ENCODE peak calls at places on chromosomes 2 and 18, in four cellular contexts. One of them, this sample, is unnamed.
A peak's percentile ranks its signal among the peaks of the same experiment; 100 is the strongest.

GRCh38 chr18:77230645-77231044 is 19.0 kb upstream of the GALR1 start:
- DNase-seq in GM12878: no peak
- DNase-seq in HL-60: no peak
- DNase-seq in K562: no peak
- DNase-seq in this sample: no peak

GRCh38 chr2:127153691-127154158 is 46.8 kb upstream of the BIN1 start:
- DNase-seq in GM12878: no peak
- DNase-seq in HL-60: no peak
- DNase-seq in K562: no peak
- DNase-seq in this sample: no peak

GRCh38 chr2:71336802-71337201 is 5.2 kb downstream of the ZNF638 start:
- DNase-seq in GM12878: no peak
- DNase-seq in HL-60: no peak
- DNase-seq in K562: no peak
- DNase-seq in this sample: no peak

GRCh38 chr2:2181505-2181904 is 149.6 kb downstream of the MYT1L start:
- DNase-seq in GM12878: no peak
- DNase-seq in HL-60: no peak
- DNase-seq in K562: no peak
- DNase-seq in this sample: no peak

GRCh38 chr2:1648241-1649102 is 95.8 kb downstream of the PXDN start:
- DNase-seq in GM12878: no peak
- DNase-seq in HL-60: no peak
- DNase-seq in K562: no peak
- DNase-seq in this sample: no peak

GRCh38 chr2:58473165-58473564 is 232.0 kb upstream of the FANCL start:
- DNase-seq in GM12878: no peak
- DNase-seq in HL-60: no peak
- DNase-seq in K562: no peak
- DNase-seq in this sample: no peak

GRCh38 chr2:210072922-210073509 is 70.6 kb downstream of the RPE start:
- DNase-seq in GM12878: no peak
- DNase-seq in HL-60: peak; percentile 28
- DNase-seq in K562: peak; percentile 13
- DNase-seq in this sample: peak; percentile 4

GRCh38 chr18:48661421-48661820 is 122.6 kb downstream of the CTIF start:
- DNase-seq in GM12878: no peak
- DNase-seq in HL-60: no peak
- DNase-seq in K562: no peak
- DNase-seq in this sample: no peak

GRCh38 chr2:5242751-5243150 is 449.4 kb upstream of the SOX11 start:
- DNase-seq in GM12878: no peak
- DNase-seq in HL-60: no peak
- DNase-seq in K562: no peak
- DNase-seq in this sample: no peak

GRCh38 chr2:158138255-158138654 is 36.6 kb downstream of the UPP2 start:
- DNase-seq in GM12878: no peak
- DNase-seq in HL-60: no peak
- DNase-seq in K562: no peak
- DNase-seq in this sample: no peak

GRCh38 chr2:113273031-113273551 is 5.6 kb downstream of the PAX8 start:
- DNase-seq in GM12878: no peak
- DNase-seq in HL-60: no peak
- DNase-seq in K562: no peak
- DNase-seq in this sample: no peak

GRCh38 chr18:49071365-49071764 is 120.6 kb upstream of the SMAD7 start:
- DNase-seq in GM12878: no peak
- DNase-seq in HL-60: no peak
- DNase-seq in K562: no peak
- DNase-seq in this sample: no peak

GRCh38 chr2:20595439-20596192 is 55.3 kb downstream of the HS1BP3 start:
- DNase-seq in GM12878: peak; percentile 85
- DNase-seq in HL-60: no peak
- DNase-seq in K562: no peak
- DNase-seq in this sample: no peak

GRCh38 chr2:20594048-20594750 is 56.7 kb downstream of the HS1BP3 start:
- DNase-seq in GM12878: no peak
- DNase-seq in HL-60: no peak
- DNase-seq in K562: no peak
- DNase-seq in this sample: no peak

GRCh38 chr2:20592106-20593071 is 58.5 kb downstream of the HS1BP3 start:
- DNase-seq in GM12878: no peak
- DNase-seq in HL-60: no peak
- DNase-seq in K562: peak; percentile 35
- DNase-seq in this sample: no peak

GRCh38 chr2:20594957-20595356 is 55.9 kb downstream of the HS1BP3 start:
- DNase-seq in GM12878: no peak
- DNase-seq in HL-60: no peak
- DNase-seq in K562: no peak
- DNase-seq in this sample: no peak

GRCh38 chr2:20593072-20594034 is 57.5 kb downstream of the HS1BP3 start:
- DNase-seq in GM12878: no peak
- DNase-seq in HL-60: no peak
- DNase-seq in K562: peak; percentile 87
- DNase-seq in this sample: no peak
- TF ChIP-seq POLR2AphosphoS5 in GM12878: no peak
- TF ChIP-seq POLR2AphosphoS5 in HL-60: no peak
- TF ChIP-seq POLR2AphosphoS5 in K562: no peak
- TF ChIP-seq POLR2AphosphoS5 in this sample: no peak

DNA sequence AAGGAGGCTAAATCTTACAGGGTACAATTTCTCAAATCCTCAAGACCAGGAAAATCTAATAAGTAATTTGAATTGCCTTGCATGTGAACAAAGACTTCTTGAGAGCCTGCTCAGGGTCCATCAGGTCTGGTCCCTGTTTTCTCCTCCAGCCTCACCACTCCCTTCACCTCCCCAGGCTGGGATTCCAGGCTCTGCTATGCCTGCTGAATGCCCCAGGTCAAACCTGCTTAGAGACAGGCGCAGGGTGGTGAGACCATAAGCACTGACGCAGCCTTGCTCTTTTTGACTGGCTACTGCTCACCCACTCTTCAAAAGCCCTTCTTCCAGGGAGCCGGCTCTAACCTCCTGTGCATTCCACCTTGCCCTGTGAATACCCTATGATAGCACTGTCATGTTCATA is 356.4 kb upstream of the ACVR2A start:
- DNase-seq in GM12878: no peak
- DNase-seq in HL-60: no peak
- DNase-seq in K562: no peak
- DNase-seq in this sample: no peak
- TF ChIP-seq SPI1 in GM12878: no peak
- TF ChIP-seq SPI1 in HL-60: no peak
- TF ChIP-seq SPI1 in K562: no peak
- TF ChIP-seq SPI1 in this sample: no peak

GRCh38 chr2:223967981-223968380 is 10.7 kb downstream of the MRPL44 start:
- DNase-seq in GM12878: no peak
- DNase-seq in HL-60: no peak
- DNase-seq in K562: no peak
- DNase-seq in this sample: no peak
- TF ChIP-seq POLR2AphosphoS5 in GM12878: no peak
- TF ChIP-seq POLR2AphosphoS5 in HL-60: no peak
- TF ChIP-seq POLR2AphosphoS5 in K562: no peak
- TF ChIP-seq POLR2AphosphoS5 in this sample: no peak

GRCh38 chr2:145094353-145094752 is 574.4 kb upstream of the ZEB2 start:
- DNase-seq in GM12878: no peak
- DNase-seq in HL-60: no peak
- DNase-seq in K562: no peak
- DNase-seq in this sample: no peak

GRCh38 chr2:145091967-145092366 is 572.0 kb upstream of the ZEB2 start:
- DNase-seq in GM12878: no peak
- DNase-seq in HL-60: no peak
- DNase-seq in K562: no peak
- DNase-seq in this sample: no peak

GRCh38 chr2:145085616-145086015 is 565.7 kb upstream of the ZEB2 start:
- DNase-seq in GM12878: no peak
- DNase-seq in HL-60: no peak
- DNase-seq in K562: no peak
- DNase-seq in this sample: no peak

GRCh38 chr2:145091011-145091744 is 571.3 kb upstream of the ZEB2 start:
- DNase-seq in GM12878: no peak
- DNase-seq in HL-60: no peak
- DNase-seq in K562: no peak
- DNase-seq in this sample: no peak

DNA sequence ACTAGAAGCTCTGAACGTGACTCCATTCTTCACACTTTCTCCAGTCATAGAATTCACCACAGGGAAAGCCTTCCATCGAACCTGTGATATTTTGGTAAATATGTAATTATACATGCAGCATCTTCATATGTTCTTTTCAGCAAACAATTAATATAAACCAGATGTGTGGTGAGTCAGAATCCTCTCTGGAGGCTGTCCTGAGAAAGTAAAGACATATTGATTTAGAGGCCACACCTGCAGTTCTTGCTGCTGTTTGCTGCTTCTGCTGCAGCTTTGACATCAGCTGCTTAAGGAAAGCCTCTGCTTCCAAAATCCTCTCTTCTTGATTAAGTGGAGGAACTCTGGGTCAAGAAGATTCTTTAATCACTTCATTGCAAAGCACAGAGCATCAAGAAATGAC is 568.8 kb upstream of the ZEB2 start:
- DNase-seq in GM12878: no peak
- DNase-seq in HL-60: no peak
- DNase-seq in K562: no peak
- DNase-seq in this sample: no peak
- TF ChIP-seq SPI1 in GM12878: no peak
- TF ChIP-seq SPI1 in HL-60: no peak
- TF ChIP-seq SPI1 in K562: no peak
- TF ChIP-seq SPI1 in this sample: no peak

GRCh38 chr2:104851236-104852160 is 2.4 kb upstream of the POU3F3 start:
- DNase-seq in GM12878: no peak
- DNase-seq in HL-60: no peak
- DNase-seq in K562: no peak
- DNase-seq in this sample: no peak

GRCh38 chr2:104849036-104849551 is 4.8 kb upstream of the POU3F3 start:
- DNase-seq in GM12878: no peak
- DNase-seq in HL-60: no peak
- DNase-seq in K562: no peak
- DNase-seq in this sample: no peak

GRCh38 chr2:104849618-104850097 is 4.3 kb upstream of the POU3F3 start:
- DNase-seq in GM12878: no peak
- DNase-seq in HL-60: peak; percentile 59
- DNase-seq in K562: peak; percentile 46
- DNase-seq in this sample: no peak

GRCh38 chr2:104852161-104852689 is 1.7 kb upstream of the POU3F3 start:
- DNase-seq in GM12878: no peak
- DNase-seq in HL-60: no peak
- DNase-seq in K562: no peak
- DNase-seq in this sample: no peak

GRCh38 chr2:104850322-104851184 is 3.4 kb upstream of the POU3F3 start:
- DNase-seq in GM12878: no peak
- DNase-seq in HL-60: no peak
- DNase-seq in K562: no peak
- DNase-seq in this sample: no peak
- TF ChIP-seq POLR2AphosphoS5 in GM12878: no peak
- TF ChIP-seq POLR2AphosphoS5 in HL-60: no peak
- TF ChIP-seq POLR2AphosphoS5 in K562: no peak
- TF ChIP-seq POLR2AphosphoS5 in this sample: no peak

DNA sequence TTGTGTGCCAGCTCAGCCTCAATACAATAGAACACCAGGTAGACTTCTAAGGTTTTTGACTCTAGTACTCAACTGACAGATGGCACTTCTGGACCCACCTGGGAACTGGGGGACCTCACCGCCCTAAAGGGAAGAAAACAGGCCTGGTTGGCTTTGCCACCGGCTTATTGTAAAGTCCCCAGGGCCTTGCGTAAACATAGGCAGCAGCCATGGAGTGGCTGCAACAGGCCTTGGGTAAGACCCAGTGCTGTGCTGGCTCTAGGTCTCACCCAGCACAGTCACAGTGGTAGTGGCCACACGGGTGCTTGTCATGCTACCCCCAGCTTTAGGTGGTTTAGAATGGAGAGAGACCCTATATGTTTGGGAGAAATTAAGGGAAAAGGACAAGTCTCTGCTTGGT is 230.7 kb upstream of the SESTD1 start:
- DNase-seq in GM12878: no peak
- DNase-seq in HL-60: no peak
- DNase-seq in K562: no peak
- DNase-seq in this sample: no peak
- TF ChIP-seq SPI1 in GM12878: no peak
- TF ChIP-seq SPI1 in HL-60: no peak
- TF ChIP-seq SPI1 in K562: no peak
- TF ChIP-seq SPI1 in this sample: no peak

GRCh38 chr2:15650616-15651366 is 59.1 kb downstream of the DDX1 start:
- DNase-seq in GM12878: no peak
- DNase-seq in HL-60: no peak
- DNase-seq in K562: no peak
- DNase-seq in this sample: no peak

GRCh38 chr2:15651367-15651727 is 59.7 kb downstream of the DDX1 start:
- DNase-seq in GM12878: no peak
- DNase-seq in HL-60: no peak
- DNase-seq in K562: no peak
- DNase-seq in this sample: no peak

GRCh38 chr2:15648593-15649525 is 57.2 kb downstream of the DDX1 start:
- DNase-seq in GM12878: no peak
- DNase-seq in HL-60: no peak
- DNase-seq in K562: no peak
- DNase-seq in this sample: no peak

GRCh38 chr2:15647622-15648590 is 56.2 kb downstream of the DDX1 start:
- DNase-seq in GM12878: no peak
- DNase-seq in HL-60: no peak
- DNase-seq in K562: no peak
- DNase-seq in this sample: no peak

DNA sequence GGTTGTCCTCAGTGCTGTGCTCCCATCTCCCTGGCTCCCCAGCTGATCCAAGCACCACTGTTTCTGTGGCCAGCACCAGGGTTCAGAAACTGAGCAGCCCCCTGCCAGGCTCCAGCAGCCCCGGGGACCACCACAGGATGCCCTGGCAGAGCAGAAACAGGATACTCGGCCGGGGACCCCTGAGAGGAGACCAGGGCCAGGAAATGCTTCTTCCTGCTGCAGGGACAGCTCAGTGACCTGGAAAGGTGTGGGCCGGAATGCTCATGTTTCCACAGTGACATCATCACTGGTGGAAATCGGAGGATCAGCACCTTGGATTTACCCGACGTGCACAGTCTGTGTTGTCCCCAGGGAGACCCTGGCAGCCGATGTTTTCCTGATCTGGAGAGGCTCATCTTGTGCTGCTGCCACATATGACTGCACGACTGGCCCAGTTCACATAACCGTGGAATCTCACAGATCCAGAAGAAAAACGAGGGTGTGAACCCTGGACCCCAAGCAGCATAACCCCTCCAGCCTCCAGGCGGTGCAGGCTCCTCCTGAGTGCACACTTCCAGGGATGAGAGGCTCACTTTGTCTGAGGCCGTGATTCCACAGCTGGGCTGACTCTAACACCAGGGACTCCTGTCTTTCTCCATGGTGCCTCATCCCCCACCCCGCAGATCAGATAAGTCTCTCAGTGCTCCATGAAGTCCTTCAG is 58.0 kb downstream of the DDX1 start:
- DNase-seq in GM12878: no peak
- DNase-seq in HL-60: no peak
- DNase-seq in K562: no peak
- DNase-seq in this sample: no peak
- TF ChIP-seq POLR2AphosphoS5 in GM12878: no peak
- TF ChIP-seq POLR2AphosphoS5 in HL-60: no peak
- TF ChIP-seq POLR2AphosphoS5 in K562: no peak
- TF ChIP-seq POLR2AphosphoS5 in this sample: no peak

GRCh38 chr2:21740529-21740928 is 616.8 kb downstream of the TDRD15 start:
- DNase-seq in GM12878: no peak
- DNase-seq in HL-60: no peak
- DNase-seq in K562: no peak
- DNase-seq in this sample: no peak
- TF ChIP-seq SPI1 in GM12878: no peak
- TF ChIP-seq SPI1 in HL-60: no peak
- TF ChIP-seq SPI1 in K562: no peak
- TF ChIP-seq SPI1 in this sample: no peak